ENCODE peak calls at places on chromosomes 7 and 10, in six cellular contexts. One of them, this sample, is unnamed.

GRCh38 chr10:86960863-86961434 is 2.5 kb downstream of the SNCG start:
- DNase-seq in transverse colon: peak; percentile 2
- DNase-seq in caudate nucleus: no peak
- DNase-seq in tibial artery: peak; percentile 61
- DNase-seq in Kasumi-1: no peak
- DNase-seq in CD4-positive, CD25-positive, alpha-beta regulatory T cell: no peak
- DNase-seq in this sample: no peak

GRCh38 chr10:94193466-94193924 is 169.2 kb downstream of the NOC3L start:
- DNase-seq in transverse colon: no peak
- DNase-seq in caudate nucleus: no peak
- DNase-seq in tibial artery: no peak
- DNase-seq in Kasumi-1: no peak
- DNase-seq in CD4-positive, CD25-positive, alpha-beta regulatory T cell: no peak
- DNase-seq in this sample: no peak

GRCh38 chr10:118256825-118257570 is 85.1 kb downstream of the FAM204A start:
- DNase-seq in transverse colon: no peak
- DNase-seq in caudate nucleus: no peak
- DNase-seq in tibial artery: no peak
- DNase-seq in Kasumi-1: no peak
- DNase-seq in CD4-positive, CD25-positive, alpha-beta regulatory T cell: no peak
- DNase-seq in this sample: no peak

GRCh38 chr10:48474764-48475365 is 130.0 kb downstream of the ARHGAP22 start:
- DNase-seq in transverse colon: no peak
- DNase-seq in caudate nucleus: no peak
- DNase-seq in tibial artery: no peak
- DNase-seq in Kasumi-1: peak; percentile 70
- DNase-seq in CD4-positive, CD25-positive, alpha-beta regulatory T cell: no peak
- DNase-seq in this sample: no peak

GRCh38 chr10:45181483-45181882 is 133.9 kb downstream of the OR13A1 start:
- DNase-seq in transverse colon: no peak
- DNase-seq in caudate nucleus: no peak
- DNase-seq in tibial artery: peak; percentile 83
- DNase-seq in Kasumi-1: no peak
- DNase-seq in CD4-positive, CD25-positive, alpha-beta regulatory T cell: no peak
- DNase-seq in this sample: no peak

GRCh38 chr7:137990251-137990901 is 11.5 kb downstream of the CREB3L2 start:
- DNase-seq in transverse colon: no peak
- DNase-seq in caudate nucleus: no peak
- DNase-seq in tibial artery: no peak
- DNase-seq in Kasumi-1: no peak
- DNase-seq in CD4-positive, CD25-positive, alpha-beta regulatory T cell: no peak
- DNase-seq in this sample: no peak

GRCh38 chr10:116705498-116705897 is 36.9 kb downstream of the HSPA12A start:
- DNase-seq in transverse colon: no peak
- DNase-seq in caudate nucleus: no peak
- DNase-seq in tibial artery: peak; percentile 59
- DNase-seq in Kasumi-1: no peak
- DNase-seq in CD4-positive, CD25-positive, alpha-beta regulatory T cell: no peak
- DNase-seq in this sample: no peak

GRCh38 chr10:92594194-92594593 is 1.3 kb downstream of the KIF11 start:
- DNase-seq in transverse colon: no peak
- DNase-seq in caudate nucleus: no peak
- DNase-seq in tibial artery: no peak
- DNase-seq in Kasumi-1: peak; percentile 52
- DNase-seq in CD4-positive, CD25-positive, alpha-beta regulatory T cell: no peak
- DNase-seq in this sample: no peak

GRCh38 chr10:72952901-72953223 is 1.7 kb downstream of the PLA2G12B start:
- DNase-seq in transverse colon: no peak
- DNase-seq in caudate nucleus: no peak
- DNase-seq in tibial artery: no peak
- DNase-seq in Kasumi-1: no peak
- DNase-seq in CD4-positive, CD25-positive, alpha-beta regulatory T cell: no peak
- DNase-seq in this sample: no peak

GRCh38 chr7:133839129-133839528 is 288.0 kb upstream of the LRGUK start:
- DNase-seq in transverse colon: no peak
- DNase-seq in caudate nucleus: no peak
- DNase-seq in tibial artery: no peak
- DNase-seq in Kasumi-1: no peak
- DNase-seq in CD4-positive, CD25-positive, alpha-beta regulatory T cell: no peak
- DNase-seq in this sample: no peak

GRCh38 chr7:108189733-108190388 is 59.7 kb upstream of the LAMB4 start:
- DNase-seq in transverse colon: no peak
- DNase-seq in caudate nucleus: no peak
- DNase-seq in tibial artery: no peak
- DNase-seq in Kasumi-1: no peak
- DNase-seq in CD4-positive, CD25-positive, alpha-beta regulatory T cell: no peak
- DNase-seq in this sample: no peak

GRCh38 chr7:149776848-149777407 is 3.5 kb upstream of the ZNF467 start:
- DNase-seq in transverse colon: no peak
- DNase-seq in caudate nucleus: no peak
- DNase-seq in tibial artery: no peak
- DNase-seq in Kasumi-1: peak; percentile 20
- DNase-seq in CD4-positive, CD25-positive, alpha-beta regulatory T cell: no peak
- DNase-seq in this sample: no peak

GRCh38 chr10:100873081-100873824 is 39.5 kb upstream of the SLF2 start:
- DNase-seq in transverse colon: no peak
- DNase-seq in caudate nucleus: no peak
- DNase-seq in tibial artery: no peak
- DNase-seq in Kasumi-1: no peak
- DNase-seq in CD4-positive, CD25-positive, alpha-beta regulatory T cell: no peak
- DNase-seq in this sample: no peak

GRCh38 chr7:128158370-128158769 is 82.7 kb upstream of the LEP start:
- DNase-seq in transverse colon: no peak
- DNase-seq in caudate nucleus: no peak
- DNase-seq in tibial artery: no peak
- DNase-seq in Kasumi-1: no peak
- DNase-seq in CD4-positive, CD25-positive, alpha-beta regulatory T cell: no peak
- DNase-seq in this sample: no peak

GRCh38 chr10:70714245-70714644 is 41.9 kb downstream of the ADAMTS14 start:
- DNase-seq in transverse colon: no peak
- DNase-seq in caudate nucleus: peak; percentile 41
- DNase-seq in tibial artery: no peak
- DNase-seq in Kasumi-1: no peak
- DNase-seq in CD4-positive, CD25-positive, alpha-beta regulatory T cell: no peak
- DNase-seq in this sample: no peak

GRCh38 chr10:105149371-105149871 is 508.3 kb downstream of the SORCS3 start:
- DNase-seq in transverse colon: no peak
- DNase-seq in caudate nucleus: no peak
- DNase-seq in tibial artery: no peak
- DNase-seq in Kasumi-1: no peak
- DNase-seq in CD4-positive, CD25-positive, alpha-beta regulatory T cell: no peak
- DNase-seq in this sample: no peak